ENCODE peak calls at places on chromosome 13, in four cellular contexts. One of them, this sample, is unnamed. For H3K36me3 and H3K27me3, the result is how much of the 10 kb centered on the place peaks cover.

GRCh38 chr13:49935171-49936084 is 712 bp downstream of the SPRYD7 start:
- DNase-seq in GM23248: peak
- DNase-seq in upper lobe of right lung: no peak
- DNase-seq in brain microvascular endothelial cell: peak
- DNase-seq in this sample: peak

GRCh38 chr13:83221256-83221655 is 661.0 kb downstream of the SLITRK1 start:
- DNase-seq in brain microvascular endothelial cell: no peak
- DNase-seq in upper lobe of right lung: no peak
- DNase-seq in GM23248: peak
- DNase-seq in this sample: no peak

GRCh38 chr13:95924389-95924994 is 128.7 kb downstream of the UGGT2 start:
- DNase-seq in brain microvascular endothelial cell: peak
- DNase-seq in upper lobe of right lung: no peak
- DNase-seq in GM23248: peak
- DNase-seq in this sample: peak

GRCh38 chr13:106072014-106072413 is 463.4 kb downstream of the EFNB2 start:
- DNase-seq in brain microvascular endothelial cell: no peak
- DNase-seq in upper lobe of right lung: no peak
- DNase-seq in GM23248: no peak
- DNase-seq in this sample: no peak

GRCh38 chr13:96809366-96810096 is 184.7 kb downstream of the OXGR1 start:
- DNase-seq in GM23248: no peak
- DNase-seq in upper lobe of right lung: no peak
- DNase-seq in brain microvascular endothelial cell: no peak
- DNase-seq in this sample: no peak

GRCh38 chr13:86840250-86841191 is 830.6 kb upstream of the SLITRK5 start:
- DNase-seq in brain microvascular endothelial cell: no peak
- DNase-seq in GM23248: no peak
- DNase-seq in upper lobe of right lung: no peak
- DNase-seq in this sample: no peak

GRCh38 chr13:94988654-94989053 is 276.3 kb upstream of the SOX21 start:
- DNase-seq in GM23248: no peak
- DNase-seq in brain microvascular endothelial cell: no peak
- DNase-seq in upper lobe of right lung: no peak
- DNase-seq in this sample: no peak

GRCh38 chr13:31045621-31046081 is 113.2 kb downstream of the TEX26 start:
- DNase-seq in brain microvascular endothelial cell: peak
- DNase-seq in upper lobe of right lung: peak
- DNase-seq in GM23248: peak
- DNase-seq in this sample: peak

GRCh38 chr13:89755729-89756492 is 1591.6 kb upstream of the MIR17HG start:
- DNase-seq in GM23248: no peak
- DNase-seq in upper lobe of right lung: no peak
- DNase-seq in brain microvascular endothelial cell: no peak
- DNase-seq in this sample: no peak

GRCh38 chr13:74974234-74974879 is 507.6 kb downstream of the TBC1D4 start:
- DNase-seq in GM23248: no peak
- DNase-seq in upper lobe of right lung: no peak
- DNase-seq in brain microvascular endothelial cell: no peak
- DNase-seq in this sample: no peak

GRCh38 chr13:49371943-49372636 is 71.8 kb downstream of the CAB39L start:
- DNase-seq in GM23248: no peak
- DNase-seq in upper lobe of right lung: no peak
- DNase-seq in brain microvascular endothelial cell: no peak
- DNase-seq in this sample: no peak

GRCh38 chr13:54241719-54242118 is 1213.1 kb downstream of the OLFM4 start:
- DNase-seq in brain microvascular endothelial cell: no peak
- DNase-seq in GM23248: no peak
- DNase-seq in upper lobe of right lung: no peak
- DNase-seq in this sample: peak

GRCh38 chr13:34462843-34463242 is 479.2 kb upstream of the NBEA start:
- DNase-seq in upper lobe of right lung: no peak
- DNase-seq in GM23248: peak
- DNase-seq in brain microvascular endothelial cell: peak
- DNase-seq in this sample: peak

GRCh38 chr13:60494296-60494695 is 97.3 kb downstream of the TDRD3 start:
- DNase-seq in brain microvascular endothelial cell: no peak
- DNase-seq in upper lobe of right lung: no peak
- DNase-seq in GM23248: no peak
- DNase-seq in this sample: no peak

GRCh38 chr13:97346561-97347254 is 87.3 kb upstream of the RAP2A start:
- DNase-seq in GM23248: no peak
- DNase-seq in upper lobe of right lung: no peak
- DNase-seq in brain microvascular endothelial cell: no peak
- DNase-seq in this sample: no peak

GRCh38 chr13:40770609-40770933 is 419 bp downstream of the MRPS31 start:
- DNase-seq in brain microvascular endothelial cell: no peak
- DNase-seq in GM23248: no peak
- DNase-seq in upper lobe of right lung: no peak
- DNase-seq in this sample: no peak

GRCh38 chr13:48579167-48579918 is 46.5 kb upstream of the RCBTB2 start:
- DNase-seq in brain microvascular endothelial cell: no peak
- DNase-seq in upper lobe of right lung: no peak
- DNase-seq in GM23248: no peak
- DNase-seq in this sample: peak

GRCh38 chr13:106560791-106561190 is 7.1 kb downstream of the ARGLU1 start:
- DNase-seq in upper lobe of right lung: no peak
- DNase-seq in GM23248: no peak
- DNase-seq in brain microvascular endothelial cell: no peak
- DNase-seq in this sample: no peak

GRCh38 chr13:97205971-97206370 is 16.2 kb upstream of the MBNL2 start:
- DNase-seq in brain microvascular endothelial cell: peak
- DNase-seq in GM23248: peak
- DNase-seq in upper lobe of right lung: no peak
- DNase-seq in this sample: peak

GRCh38 chr13:94972262-94972661 is 259.9 kb upstream of the SOX21 start:
- DNase-seq in GM23248: no peak
- DNase-seq in upper lobe of right lung: no peak
- DNase-seq in brain microvascular endothelial cell: no peak
- DNase-seq in this sample: no peak

GRCh38 chr13:51767100-51767499 is 36.9 kb downstream of the DHRS12 start:
- DNase-seq in brain microvascular endothelial cell: no peak
- DNase-seq in GM23248: no peak
- DNase-seq in upper lobe of right lung: no peak
- DNase-seq in this sample: no peak

GRCh38 chr13:87089391-87089790 is 581.8 kb upstream of the SLITRK5 start:
- DNase-seq in brain microvascular endothelial cell: peak
- DNase-seq in upper lobe of right lung: no peak
- DNase-seq in GM23248: peak
- DNase-seq in this sample: peak

GRCh38 chr13:95224064-95224463 is 77.2 kb downstream of the ABCC4 start:
- DNase-seq in GM23248: no peak
- DNase-seq in brain microvascular endothelial cell: no peak
- DNase-seq in upper lobe of right lung: no peak
- DNase-seq in this sample: no peak

GRCh38 chr13:33280923-33281322 is 4.6 kb downstream of the STARD13 start:
- DNase-seq in upper lobe of right lung: no peak
- DNase-seq in brain microvascular endothelial cell: no peak
- DNase-seq in GM23248: peak
- DNase-seq in this sample: no peak

GRCh38 chr13:95300625-95301134 is 571 bp downstream of the ABCC4 start:
- DNase-seq in upper lobe of right lung: peak
- DNase-seq in brain microvascular endothelial cell: peak
- DNase-seq in GM23248: peak
- DNase-seq in this sample: peak

GRCh38 chr13:76696370-76696769 is 189.8 kb downstream of the KCTD12 start:
- DNase-seq in brain microvascular endothelial cell: peak
- DNase-seq in upper lobe of right lung: no peak
- DNase-seq in GM23248: peak
- DNase-seq in this sample: no peak

GRCh38 chr13:106205871-106206270 is 329.6 kb downstream of the EFNB2 start:
- DNase-seq in GM23248: no peak
- DNase-seq in brain microvascular endothelial cell: no peak
- DNase-seq in upper lobe of right lung: no peak
- DNase-seq in this sample: no peak

GRCh38 chr13:48402325-48402962 is 10.5 kb downstream of the LPAR6 start:
- DNase-seq in GM23248: peak
- DNase-seq in upper lobe of right lung: no peak
- DNase-seq in brain microvascular endothelial cell: no peak
- DNase-seq in this sample: no peak

GRCh38 chr13:95301135-95301946 is at the start of gene ABCC4:
- DNase-seq in brain microvascular endothelial cell: peak
- DNase-seq in GM23248: peak
- DNase-seq in upper lobe of right lung: peak
- DNase-seq in this sample: peak

GRCh38 chr13:39881887-39882286 is 226.4 kb downstream of the COG6 start:
- DNase-seq in GM23248: no peak
- DNase-seq in brain microvascular endothelial cell: no peak
- DNase-seq in upper lobe of right lung: no peak
- DNase-seq in this sample: peak

GRCh38 chr13:35767256-35767981 is 290.9 kb upstream of the MAB21L1 start:
- DNase-seq in upper lobe of right lung: no peak
- DNase-seq in brain microvascular endothelial cell: no peak
- DNase-seq in GM23248: no peak
- DNase-seq in this sample: no peak

GRCh38 chr13:40980466-40980865 is 38.6 kb downstream of the ELF1 start:
- DNase-seq in upper lobe of right lung: no peak
- DNase-seq in brain microvascular endothelial cell: no peak
- DNase-seq in GM23248: no peak
- DNase-seq in this sample: no peak

GRCh38 chr13:84896128-84896527 is 903.1 kb downstream of the SLITRK6 start:
- DNase-seq in upper lobe of right lung: no peak
- DNase-seq in brain microvascular endothelial cell: peak
- DNase-seq in GM23248: peak
- DNase-seq in this sample: peak

DNA sequence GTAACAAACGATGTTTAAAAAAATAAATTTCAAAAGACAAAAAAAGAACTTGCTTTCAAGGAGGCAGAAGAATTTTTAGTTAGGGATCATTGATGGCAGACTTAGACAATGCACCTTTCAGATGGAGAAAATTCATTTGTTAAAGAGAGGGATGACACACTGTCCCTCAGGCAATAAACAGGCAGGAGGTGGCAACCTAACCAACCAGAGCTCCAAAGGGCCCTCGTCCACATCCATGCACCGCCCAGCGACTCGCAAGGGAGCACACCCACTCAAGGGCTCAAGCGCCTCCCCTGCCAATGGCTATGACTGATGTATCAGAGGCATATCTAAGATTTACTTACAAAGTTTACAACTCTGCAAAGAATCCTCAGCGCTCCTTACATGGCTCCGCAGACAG is 81.9 kb downstream of the TUBGCP3 start:
- DNase-seq in GM23248: peak
- DNase-seq in brain microvascular endothelial cell: no peak
- DNase-seq in upper lobe of right lung: no peak
- DNase-seq in this sample: peak
- H3K36me3 ChIP-seq in GM23248: under half
- H3K36me3 ChIP-seq in brain microvascular endothelial cell: under half
- H3K36me3 ChIP-seq in upper lobe of right lung: half or more
- H3K36me3 ChIP-seq in this sample: under half

GRCh38 chr13:44011036-44011435 is 131.3 kb downstream of the LACC1 start:
- DNase-seq in upper lobe of right lung: no peak
- DNase-seq in GM23248: no peak
- DNase-seq in brain microvascular endothelial cell: peak
- DNase-seq in this sample: no peak

GRCh38 chr13:44014501-44014900 is 134.8 kb downstream of the LACC1 start:
- DNase-seq in upper lobe of right lung: no peak
- DNase-seq in GM23248: no peak
- DNase-seq in brain microvascular endothelial cell: no peak
- DNase-seq in this sample: no peak

GRCh38 chr13:44013666-44014291 is 134.1 kb downstream of the LACC1 start:
- DNase-seq in upper lobe of right lung: no peak
- DNase-seq in GM23248: peak
- DNase-seq in brain microvascular endothelial cell: peak
- DNase-seq in this sample: peak

GRCh38 chr13:44015133-44015532 is 135.4 kb downstream of the LACC1 start:
- DNase-seq in GM23248: no peak
- DNase-seq in brain microvascular endothelial cell: no peak
- DNase-seq in upper lobe of right lung: no peak
- DNase-seq in this sample: no peak

DNA sequence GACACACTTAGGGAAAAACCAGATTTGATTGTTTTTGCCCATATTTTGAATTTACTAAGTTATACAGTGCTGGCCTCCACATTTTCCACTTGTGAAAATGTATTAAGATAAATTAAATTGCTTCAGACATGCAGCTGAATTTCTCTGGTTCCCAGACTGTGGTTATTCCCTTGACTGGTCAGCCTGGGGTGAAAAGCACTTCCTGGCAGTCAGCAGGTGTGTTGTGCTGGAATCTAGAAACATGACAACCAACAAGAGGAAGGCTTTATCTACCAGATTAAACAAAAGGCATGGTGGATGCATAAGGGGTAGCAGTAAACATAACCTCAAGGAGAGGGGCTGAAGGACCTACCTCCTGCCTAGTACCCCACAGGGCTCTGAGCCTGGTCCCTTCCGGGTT is 133.2 kb downstream of the LACC1 start:
- DNase-seq in brain microvascular endothelial cell: no peak
- DNase-seq in GM23248: no peak
- DNase-seq in upper lobe of right lung: no peak
- DNase-seq in this sample: no peak
- H3K27me3 ChIP-seq in brain microvascular endothelial cell: under half
- H3K27me3 ChIP-seq in GM23248: under half
- H3K27me3 ChIP-seq in upper lobe of right lung: under half
- H3K27me3 ChIP-seq in this sample: under half

GRCh38 chr13:113243847-113244246 is 34.4 kb downstream of the CUL4A start:
- DNase-seq in upper lobe of right lung: no peak
- DNase-seq in brain microvascular endothelial cell: no peak
- DNase-seq in GM23248: no peak
- DNase-seq in this sample: no peak

GRCh38 chr13:113238542-113238941 is 29.1 kb downstream of the CUL4A start:
- DNase-seq in brain microvascular endothelial cell: no peak
- DNase-seq in GM23248: peak
- DNase-seq in upper lobe of right lung: no peak
- DNase-seq in this sample: no peak

GRCh38 chr13:113239986-113240385 is 30.6 kb downstream of the CUL4A start:
- DNase-seq in GM23248: no peak
- DNase-seq in upper lobe of right lung: no peak
- DNase-seq in brain microvascular endothelial cell: no peak
- DNase-seq in this sample: no peak

DNA sequence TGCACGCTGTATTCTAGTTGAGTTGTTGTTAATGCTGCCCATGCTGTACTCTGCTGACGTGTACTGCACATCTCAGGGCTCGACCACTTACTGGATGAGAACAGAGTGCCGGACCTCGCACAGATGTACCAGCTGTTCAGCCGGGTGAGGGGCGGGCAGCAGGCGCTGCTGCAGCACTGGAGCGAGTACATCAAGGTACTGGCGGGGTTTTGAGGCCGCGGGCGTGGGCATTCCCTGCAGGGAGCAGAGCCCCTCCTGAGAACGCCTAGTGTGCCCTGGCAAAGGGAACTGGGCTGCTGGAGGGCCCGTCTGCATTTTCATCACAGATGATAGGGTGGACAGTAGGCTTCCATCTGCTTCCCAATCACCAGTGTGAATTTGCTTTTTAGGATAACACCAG is 29.9 kb downstream of the CUL4A start:
- DNase-seq in GM23248: no peak
- DNase-seq in upper lobe of right lung: no peak
- DNase-seq in brain microvascular endothelial cell: no peak
- DNase-seq in this sample: no peak
- H3K36me3 ChIP-seq in GM23248: half or more
- H3K36me3 ChIP-seq in upper lobe of right lung: half or more
- H3K36me3 ChIP-seq in brain microvascular endothelial cell: under half
- H3K36me3 ChIP-seq in this sample: under half

GRCh38 chr13:21694831-21695230 is 24.0 kb downstream of the FGF9 start:
- DNase-seq in upper lobe of right lung: no peak
- DNase-seq in brain microvascular endothelial cell: no peak
- DNase-seq in GM23248: no peak
- DNase-seq in this sample: no peak
- H3K27me3 ChIP-seq in upper lobe of right lung: under half
- H3K27me3 ChIP-seq in brain microvascular endothelial cell: under half
- H3K27me3 ChIP-seq in GM23248: under half
- H3K27me3 ChIP-seq in this sample: under half

This sample was measured in bronchial epithelial cell.